ENCODE peak calls at places on chromosomes 2 and 18, in five cellular contexts. J is ovary; D is CD8-positive, alpha-beta T cell; P is mammary epithelial cell; C is cardiac fibroblast. Y is an unnamed sample.

GRCh38 chr2:200747668-200748618 is 63.8 kb upstream of the BZW1 start:
- DNase-seq in J (no peak), D (no peak), P (no peak), C (peak), Y (no peak)

GRCh38 chr2:10765914-10766313 is 44.5 kb downstream of the ATP6V1C2 start:
- DNase-seq in J (no peak), D (no peak), P (no peak), C (no peak), Y (no peak)

GRCh38 chr2:111918383-111918806 is 20.0 kb downstream of the MERTK start:
- DNase-seq in J (no peak), D (no peak), P (no peak), C (peak), Y (no peak)

GRCh38 chr2:239727776-239728600 is 297.2 kb downstream of the NDUFA10 start:
- DNase-seq in J (peak), D (no peak), P (no peak), C (no peak), Y (no peak)

GRCh38 chr2:67641709-67642397 is 244.7 kb downstream of the ETAA1 start:
- DNase-seq in J (no peak), D (no peak), P (peak), C (no peak), Y (no peak)

GRCh38 chr2:74261204-74261864 is 62.9 kb downstream of the MTHFD2 start:
- DNase-seq in J (no peak), D (no peak), P (peak), C (peak), Y (peak)

GRCh38 chr2:179861027-179861776 is at the start of gene ZNF385B:
- DNase-seq in J (peak), D (no peak), P (peak), C (no peak), Y (peak)

GRCh38 chr18:9690418-9691178 is 17.5 kb upstream of the RAB31 start:
- DNase-seq in J (no peak), D (no peak), P (no peak), C (no peak), Y (no peak)

GRCh38 chr2:55478610-55479301 is 40.8 kb upstream of the CFAP36 start:
- DNase-seq in J (no peak), D (no peak), P (no peak), C (no peak), Y (no peak)

GRCh38 chr2:26318950-26319349 is 27.0 kb upstream of the SELENOI start:
- DNase-seq in J (no peak), D (no peak), P (no peak), C (no peak), Y (no peak)

GRCh38 chr2:238513346-238513745 is 86.6 kb downstream of the ASB1 start:
- DNase-seq in J (no peak), D (no peak), P (peak), C (peak), Y (peak)

GRCh38 chr2:44550571-44550970 is 188.8 kb downstream of the CAMKMT start:
- DNase-seq in J (no peak), D (no peak), P (peak), C (peak), Y (no peak)

GRCh38 chr2:172012688-172013358 is 13.1 kb downstream of the METAP1D start:
- DNase-seq in J (no peak), D (no peak), P (no peak), C (no peak), Y (no peak)

GRCh38 chr18:623760-624620 is 27.2 kb downstream of the CLUL1 start:
- DNase-seq in J (peak), D (peak), P (peak), C (peak), Y (peak)

GRCh38 chr2:53545159-53546055 is 222.2 kb upstream of the CHAC2 start:
- DNase-seq in J (no peak), D (no peak), P (peak), C (no peak), Y (no peak)

GRCh38 chr18:76506974-76507764 is 12.1 kb upstream of the ZNF516 start:
- DNase-seq in J (peak), D (no peak), P (no peak), C (no peak), Y (no peak)

GRCh38 chr2:5368263-5368662 is 323.9 kb upstream of the SOX11 start:
- DNase-seq in J (no peak), D (no peak), P (no peak), C (no peak), Y (no peak)

GRCh38 chr2:210553371-210553770 is 3.0 kb upstream of the CPS1 start:
- DNase-seq in J (no peak), D (no peak), P (no peak), C (peak), Y (peak)

GRCh38 chr2:203914546-203915169 is 21.9 kb upstream of the ICOS start:
- DNase-seq in J (no peak), D (no peak), P (no peak), C (no peak), Y (no peak)

GRCh38 chr2:46818141-46818552 is 97.5 kb downstream of the MCFD2 start:
- DNase-seq in J (no peak), D (no peak), P (no peak), C (no peak), Y (no peak)

GRCh38 chr2:25112113-25112512 is 56.3 kb downstream of the POMC start:
- DNase-seq in J (no peak), D (no peak), P (no peak), C (no peak), Y (no peak)

GRCh38 chr2:226153553-226153952 is 646.1 kb downstream of the IRS1 start:
- DNase-seq in J (no peak), D (no peak), P (no peak), C (no peak), Y (no peak)

GRCh38 chr2:128464456-128464855 is 145.8 kb upstream of the HS6ST1 start:
- DNase-seq in J (no peak), D (no peak), P (no peak), C (no peak), Y (no peak)

GRCh38 chr2:205139822-205140612 is 542.3 kb upstream of the NRP2 start:
- DNase-seq in J (peak), D (no peak), P (no peak), C (no peak), Y (no peak)

GRCh38 chr2:9264301-9264700 is 57.7 kb downstream of the ASAP2 start:
- DNase-seq in J (no peak), D (no peak), P (no peak), C (peak), Y (no peak)

GRCh38 chr2:9261231-9261883 is 54.7 kb downstream of the ASAP2 start:
- DNase-seq in J (peak), D (no peak), P (no peak), C (peak), Y (no peak)

GRCh38 chr2:9263388-9263787 is 56.8 kb downstream of the ASAP2 start:
- DNase-seq in J (no peak), D (no peak), P (no peak), C (peak), Y (no peak)

GRCh38 chr2:9260411-9261037 is 53.9 kb downstream of the ASAP2 start:
- DNase-seq in J (no peak), D (no peak), P (no peak), C (no peak), Y (no peak)

DNA sequence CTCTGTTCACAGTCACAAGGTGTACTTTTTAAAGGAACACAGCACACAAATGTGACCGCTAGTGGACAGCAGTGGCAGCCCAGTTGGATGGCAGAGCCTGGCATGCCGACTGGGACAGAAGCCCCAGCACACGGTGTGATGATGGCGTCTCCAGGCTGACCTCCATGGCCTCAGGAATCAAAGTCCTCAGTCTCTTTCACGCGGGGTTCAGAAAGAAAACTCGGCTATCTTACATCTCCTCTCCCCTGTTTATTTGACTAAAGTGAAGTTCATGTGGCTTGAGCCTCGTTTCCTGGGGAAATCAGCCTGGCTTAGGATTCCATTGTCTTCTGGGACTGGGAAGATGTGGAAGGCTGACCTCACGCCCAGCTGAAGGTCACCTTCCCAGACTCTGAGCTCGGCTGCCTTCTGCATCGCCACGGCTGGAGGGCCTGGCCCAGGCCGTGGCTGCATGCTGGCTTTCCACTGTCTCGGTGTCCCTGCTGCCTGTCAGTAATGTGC is 56.1 kb downstream of the ASAP2 start:
- DNase-seq in J (no peak), D (no peak), P (no peak), C (peak), Y (no peak)
- TF ChIP-seq CTCF in J (no peak), D (no peak), P (no peak), C (no peak), Y (no peak)

GRCh38 chr2:175187378-175187777 is 5.9 kb upstream of the ATP5MC3 start:
- DNase-seq in J (no peak), D (no peak), P (peak), C (peak), Y (peak)
- TF ChIP-seq CTCF in J (no peak), D (peak), P (no peak), C (peak), Y (peak)

DNA sequence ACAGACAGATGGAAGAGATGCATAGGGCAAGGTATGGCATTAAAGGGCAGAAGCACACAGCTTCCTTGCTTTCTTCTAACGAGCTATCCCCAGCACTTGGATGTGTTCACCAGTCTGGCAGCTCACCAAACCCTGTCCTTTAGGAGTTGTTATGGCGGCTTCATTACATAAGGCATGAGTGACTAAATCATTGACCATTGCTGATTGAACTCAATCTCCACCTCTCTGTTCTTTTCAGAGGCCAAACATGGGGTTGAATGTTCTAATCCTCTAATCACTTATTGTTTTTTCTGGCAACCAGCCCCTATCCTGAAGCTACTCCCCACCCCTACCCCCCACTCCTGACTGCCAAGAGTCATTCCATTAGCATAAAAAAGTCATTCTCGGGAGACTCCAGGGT is 301.8 kb downstream of the XIRP2 start:
- DNase-seq in J (no peak), D (no peak), P (peak), C (peak), Y (no peak)
- TF ChIP-seq CTCF in J (no peak), D (no peak), P (no peak), C (no peak), Y (no peak)

GRCh38 chr18:54086046-54086802 is 138.2 kb downstream of the MBD2 start:
- DNase-seq in J (no peak), D (no peak), P (no peak), C (no peak), Y (no peak)
- TF ChIP-seq CTCF in J (no peak), D (no peak), P (no peak), C (no peak), Y (no peak)

GRCh38 chr18:6044773-6045172 is 149.5 kb upstream of the TMEM200C start:
- DNase-seq in J (no peak), D (no peak), P (no peak), C (peak), Y (no peak)
- TF ChIP-seq CTCF in J (no peak), D (no peak), P (no peak), C (peak), Y (no peak)